ENCODE peak calls at places on chromosomes 11 and 22, in seven cellular contexts. F is HCT116, M is K562, S is GM12878, R is SK-N-SH, G is HepG2, J is H1. A is an unnamed sample.
A peak's percentile ranks its signal among the peaks of the same experiment; 100 is the strongest.

GRCh38 chr11:122634507-122634906 is 21.0 kb upstream of the UBASH3B start:
- DNase-seq in R (no peak), F (no peak), J (no peak), S (no peak), G (no peak), M (no peak), A (no peak)

GRCh38 chr11:91795139-91795887 is 429.3 kb upstream of the FAT3 start:
- DNase-seq in M (no peak), J (no peak), G (no peak), S (no peak), R (no peak), F (no peak), A (peak; percentile 9)

GRCh38 chr11:78812513-78813293 is 238.0 kb upstream of the NARS2 start:
- DNase-seq in M (no peak), J (no peak), G (no peak), F (no peak), R (no peak), S (no peak), A (no peak)

GRCh38 chr11:70826541-70826943 is 425.8 kb downstream of the SHANK2 start:
- DNase-seq in F (no peak), R (peak; percentile 83), S (no peak), M (no peak), J (no peak), G (no peak), A (no peak)

GRCh38 chr22:45526768-45527360 is 24.2 kb downstream of the FBLN1 start:
- DNase-seq in S (no peak), F (no peak), R (no peak), J (no peak), M (no peak), G (no peak), A (no peak)

GRCh38 chr11:3834349-3835099 is 6.2 kb downstream of the RHOG start:
- DNase-seq in S (no peak), R (no peak), M (peak; percentile 78), F (no peak), J (no peak), G (no peak), A (no peak)

GRCh38 chr11:129021295-129021694 is 78.6 kb upstream of the TP53AIP1 start:
- DNase-seq in J (no peak), M (no peak), R (no peak), S (no peak), G (no peak), F (no peak), A (no peak)

GRCh38 chr22:19772673-19773469 is 12.3 kb downstream of the TBX1 start:
- DNase-seq in J (no peak), G (no peak), R (no peak), S (peak; percentile 61), M (peak; percentile 69), F (no peak), A (no peak)

GRCh38 chr11:30990625-30991348 is 378.8 kb downstream of the DCDC1 start:
- DNase-seq in G (no peak), J (no peak), R (no peak), F (no peak), M (no peak), S (no peak), A (peak; percentile 18)

GRCh38 chr22:50581950-50582561 is 593 bp downstream of the CHKB start:
- DNase-seq in G (no peak), M (peak; percentile 80), F (no peak), R (no peak), J (no peak), S (no peak), A (no peak)

DNA sequence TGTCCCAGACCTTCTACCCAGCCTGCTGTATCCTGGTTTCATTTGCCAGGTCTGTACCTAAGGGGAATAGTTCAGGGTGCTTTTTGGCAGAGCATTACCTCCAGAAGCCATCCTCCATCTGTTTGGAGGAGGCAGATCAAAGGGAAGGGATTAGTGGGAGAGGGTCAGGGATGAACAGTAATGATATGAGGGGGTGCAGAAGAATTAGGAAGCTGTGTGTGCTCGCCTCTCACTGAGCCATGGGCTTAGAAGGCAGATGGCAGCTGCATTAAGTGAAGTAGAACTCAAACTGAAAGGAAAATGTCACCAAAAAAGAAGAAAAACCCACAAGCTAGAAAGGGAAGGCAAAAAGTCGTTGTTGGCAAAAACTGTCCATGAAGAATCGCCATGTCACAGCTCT is 46.7 kb downstream of the CEP164 start:
- DNase-seq in R (no peak), J (no peak), M (no peak), G (no peak), F (no peak), S (no peak), A (no peak)
- TF ChIP-seq JUND in R (no peak), J (no peak), M (no peak), G (no peak), F (no peak), S (no peak), A (no peak)

GRCh38 chr22:23042179-23042578 is 28.1 kb upstream of the GNAZ start:
- DNase-seq in R (no peak), G (no peak), J (no peak), M (no peak), S (no peak), F (no peak), A (no peak)

GRCh38 chr22:23045461-23045860 is 24.9 kb upstream of the GNAZ start:
- DNase-seq in M (no peak), R (no peak), F (no peak), J (no peak), G (no peak), S (no peak), A (no peak)

GRCh38 chr22:23047742-23048141 is 22.6 kb upstream of the GNAZ start:
- DNase-seq in F (no peak), G (no peak), M (no peak), S (no peak), R (no peak), J (no peak), A (no peak)

GRCh38 chr22:23047265-23047664 is 23.1 kb upstream of the GNAZ start:
- DNase-seq in G (no peak), J (no peak), S (no peak), R (no peak), F (no peak), M (no peak), A (peak; percentile 12)

GRCh38 chr22:23044570-23044969 is 25.7 kb upstream of the GNAZ start:
- DNase-seq in F (no peak), J (no peak), R (no peak), S (no peak), G (no peak), M (no peak), A (no peak)
- TF ChIP-seq JUND in F (no peak), J (no peak), R (no peak), S (no peak), G (no peak), M (no peak), A (no peak)

GRCh38 chr11:8006349-8006977 is 19.3 kb downstream of the EIF3F start:
- DNase-seq in R (peak; percentile 77), M (peak; percentile 66), F (peak; percentile 54), G (peak; percentile 63), S (peak; percentile 7), J (no peak), A (peak; percentile 52)
- TF ChIP-seq JUND in R (no peak), M (no peak), F (no peak), G (no peak), S (no peak), J (no peak), A (no peak)

GRCh38 chr11:1982908-1983600 is 14.6 kb downstream of the H19 start:
- DNase-seq in G (no peak), R (no peak), S (no peak), J (no peak), M (no peak), F (no peak), A (no peak)

GRCh38 chr11:1979607-1980006 is 18.0 kb downstream of the H19 start:
- DNase-seq in M (no peak), J (no peak), S (no peak), F (no peak), G (no peak), R (no peak), A (no peak)

GRCh38 chr11:1983601-1983961 is 14.1 kb downstream of the H19 start:
- DNase-seq in R (no peak), S (no peak), M (no peak), G (no peak), J (no peak), F (no peak), A (no peak)

GRCh38 chr11:1975185-1975584 is 22.5 kb downstream of the H19 start:
- DNase-seq in M (no peak), R (no peak), S (no peak), G (no peak), F (no peak), J (no peak), A (no peak)

DNA sequence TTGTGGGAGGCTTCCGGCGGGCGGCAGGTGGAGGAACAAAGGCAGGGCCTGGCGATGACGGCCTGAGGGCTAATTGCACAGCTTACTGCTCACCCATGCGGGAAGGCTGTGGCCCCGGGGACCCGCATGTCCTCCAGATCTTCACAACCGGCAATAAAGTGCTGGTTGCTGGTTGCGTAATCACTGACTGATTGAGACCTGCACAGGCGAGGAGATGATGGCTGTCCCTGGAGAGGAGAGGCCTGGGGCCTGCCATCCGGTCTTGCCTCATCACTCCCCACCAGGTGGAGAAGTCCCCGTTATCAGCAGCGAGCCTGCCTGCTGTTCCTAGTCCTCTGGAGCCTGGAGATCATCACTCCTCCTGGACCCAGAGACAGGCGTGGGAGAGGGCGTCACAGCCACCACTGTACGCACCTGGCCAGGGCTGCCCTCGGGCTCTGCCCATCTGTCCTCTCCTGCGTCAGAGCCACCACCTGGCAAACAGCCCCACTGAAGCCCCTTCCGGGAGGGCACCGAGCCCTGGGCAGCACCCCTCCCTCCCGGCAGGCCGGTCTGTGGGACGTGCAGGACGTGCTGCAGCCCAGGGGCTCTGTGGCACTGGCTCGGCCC is 18.7 kb downstream of the H19 start:
- DNase-seq in G (no peak), S (no peak), M (no peak), R (no peak), F (no peak), J (no peak), A (no peak)
- TF ChIP-seq JUND in G (no peak), S (no peak), M (no peak), R (no peak), F (no peak), J (no peak), A (no peak)

GRCh38 chr22:21450320-21450831 is 16.8 kb upstream of the TMEM191C start:
- DNase-seq in F (no peak), S (no peak), J (no peak), G (no peak), R (peak; percentile 44), M (no peak), A (no peak)
- TF ChIP-seq JUND in F (no peak), S (no peak), J (no peak), G (no peak), R (no peak), M (no peak), A (no peak)

GRCh38 chr11:100563541-100564280 is 123.4 kb upstream of the ARHGAP42 start:
- DNase-seq in F (no peak), M (no peak), G (no peak), J (no peak), R (no peak), S (no peak), A (no peak)

GRCh38 chr11:100561325-100561724 is 125.8 kb upstream of the ARHGAP42 start:
- DNase-seq in M (no peak), S (no peak), F (no peak), G (no peak), R (no peak), J (no peak), A (no peak)

GRCh38 chr11:100560606-100561005 is 126.5 kb upstream of the ARHGAP42 start:
- DNase-seq in F (no peak), J (no peak), S (no peak), M (no peak), R (no peak), G (no peak), A (no peak)

GRCh38 chr11:100557830-100558611 is 129.1 kb upstream of the ARHGAP42 start:
- DNase-seq in G (no peak), S (no peak), J (no peak), F (no peak), M (no peak), R (no peak), A (no peak)

GRCh38 chr11:100562102-100562501 is 125.0 kb upstream of the ARHGAP42 start:
- DNase-seq in F (no peak), S (no peak), G (no peak), M (no peak), R (no peak), J (no peak), A (no peak)
- TF ChIP-seq JUND in F (no peak), S (no peak), G (no peak), M (no peak), R (peak; percentile 45), J (no peak), A (no peak)

A was measured in T47D.